ENCODE peak calls at places on chromosomes 12 and 14, in seven cellular contexts. T is HCT116, P is K562, C is H1, B is Panc1, I is GM12878, G is SK-N-SH. Z is an unnamed sample.

GRCh38 chr12:6725350-6725749 is 1.5 kb downstream of the COPS7A start:
- DNase-seq in G (no peak), T (no peak), B (no peak), I (no peak), C (no peak), P (no peak), Z (no peak)

GRCh38 chr12:117897379-117898161 is 71.2 kb downstream of the KSR2 start:
- DNase-seq in B (no peak), G (no peak), T (no peak), P (no peak), C (no peak), I (peak; percentile 57), Z (no peak)

GRCh38 chr12:131944601-131945251 is 5.0 kb upstream of the EP400 start:
- DNase-seq in P (peak; percentile 19), C (no peak), B (no peak), G (peak; percentile 40), T (no peak), I (no peak), Z (no peak)

GRCh38 chr14:23408307-23408630 is 196 bp upstream of the MYH6 start:
- DNase-seq in I (no peak), C (no peak), B (no peak), G (no peak), P (no peak), T (no peak), Z (no peak)

GRCh38 chr14:101709962-101710891 is 51.3 kb upstream of the PPP2R5C start:
- DNase-seq in I (no peak), T (peak; percentile 24), B (no peak), G (no peak), P (peak; percentile 84), C (no peak), Z (peak; percentile 39)

GRCh38 chr12:114476159-114476558 is 70.2 kb upstream of the TBX5 start:
- DNase-seq in G (peak; percentile 44), P (peak; percentile 19), C (no peak), I (no peak), T (peak; percentile 13), B (no peak), Z (peak; percentile 40)

GRCh38 chr14:89269404-89269803 is 147.6 kb downstream of the FOXN3 start:
- DNase-seq in T (no peak), I (no peak), C (no peak), G (no peak), P (no peak), B (no peak), Z (peak; percentile 49)

GRCh38 chr12:87413784-87414183 is 615.4 kb downstream of the C12orf50 start:
- DNase-seq in G (peak; percentile 23), B (no peak), P (no peak), I (no peak), T (no peak), C (no peak), Z (no peak)

GRCh38 chr12:83474369-83474768 is 787.7 kb downstream of the TMTC2 start:
- DNase-seq in T (no peak), G (no peak), C (no peak), I (no peak), P (no peak), B (no peak), Z (no peak)

GRCh38 chr14:89702151-89702936 is 252.2 kb downstream of the EFCAB11 start:
- DNase-seq in P (no peak), I (no peak), T (no peak), G (no peak), C (no peak), B (no peak), Z (no peak)

GRCh38 chr12:117421987-117422386 is 60.6 kb upstream of the NOS1 start:
- DNase-seq in C (no peak), B (no peak), T (no peak), G (no peak), I (no peak), P (no peak), Z (no peak)

GRCh38 chr12:58443273-58443980 is 476.9 kb downstream of the LRIG3 start:
- DNase-seq in B (no peak), G (peak; percentile 5), I (no peak), T (peak; percentile 40), P (no peak), C (peak; percentile 52), Z (peak; percentile 28)

GRCh38 chr12:17079251-17079909 is 473.4 kb upstream of the LMO3 start:
- DNase-seq in G (no peak), I (no peak), T (no peak), C (no peak), P (no peak), B (no peak), Z (peak; percentile 1)

GRCh38 chr12:122848471-122849351 is 13.5 kb downstream of the HIP1R start:
- DNase-seq in B (no peak), I (no peak), C (no peak), T (no peak), P (no peak), G (no peak), Z (no peak)

GRCh38 chr12:2891240-2892053 is 756 bp downstream of the TULP3 start:
- DNase-seq in C (no peak), I (no peak), G (peak; percentile 68), P (peak; percentile 19), T (no peak), B (no peak), Z (peak; percentile 35)

GRCh38 chr14:97719931-97720330 is 922.7 kb downstream of the VRK1 start:
- DNase-seq in C (no peak), T (no peak), I (no peak), G (no peak), B (no peak), P (no peak), Z (no peak)

GRCh38 chr14:53695692-53696091 is 260.9 kb downstream of the BMP4 start:
- DNase-seq in C (no peak), B (no peak), T (no peak), G (no peak), I (no peak), P (no peak), Z (no peak)

GRCh38 chr12:121933522-121934317 is 15.3 kb downstream of the CFAP251 start:
- DNase-seq in B (no peak), C (no peak), G (no peak), I (no peak), P (peak; percentile 93), T (no peak), Z (no peak)

GRCh38 chr12:92859650-92860386 is 69.3 kb downstream of the EEA1 start:
- DNase-seq in T (no peak), I (no peak), P (no peak), G (no peak), B (no peak), C (no peak), Z (no peak)

GRCh38 chr14:56247495-56248087 is 129.4 kb downstream of the PELI2 start:
- DNase-seq in G (no peak), C (no peak), B (no peak), I (no peak), P (no peak), T (peak; percentile 4), Z (peak; percentile 12)

GRCh38 chr12:49950310-49951251 is at the start of gene AQP2:
- DNase-seq in T (no peak), I (no peak), C (no peak), B (no peak), G (peak; percentile 64), P (no peak), Z (no peak)

GRCh38 chr12:1842905-1843640 is 22.7 kb downstream of the LRTM2 start:
- DNase-seq in T (no peak), B (no peak), C (peak; percentile 45), G (no peak), P (no peak), I (no peak), Z (no peak)

GRCh38 chr12:121916719-121917118 is 1.7 kb upstream of the CFAP251 start:
- DNase-seq in G (peak; percentile 34), T (no peak), C (no peak), B (no peak), I (no peak), P (no peak), Z (no peak)

DNA sequence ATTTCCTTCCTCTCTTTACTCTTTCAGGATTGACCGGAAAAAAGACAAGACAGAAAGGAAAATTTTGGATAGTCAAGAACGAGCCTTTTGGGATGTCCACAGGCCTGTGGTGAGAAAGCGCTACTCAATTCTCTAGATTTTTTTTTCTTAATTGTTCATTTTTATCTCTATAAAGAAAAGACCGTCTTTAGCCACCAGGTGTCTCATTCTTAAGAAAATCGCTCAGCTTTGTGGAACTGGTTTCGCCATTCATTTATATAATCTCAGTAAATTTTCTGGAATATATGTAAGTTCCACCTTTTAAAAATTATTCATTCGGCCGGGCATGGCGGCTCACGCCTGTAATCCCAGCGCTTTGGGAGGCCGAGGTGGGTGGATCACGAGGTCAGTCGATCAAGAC is 421.1 kb downstream of the DPF3 start:
- DNase-seq in I (no peak), G (no peak), P (no peak), C (no peak), B (no peak), T (peak; percentile 4), Z (no peak)
- TF ChIP-seq SIN3A in I (no peak), G (no peak), P (no peak), C (no peak), B (no peak), T (no peak), Z (no peak)

DNA sequence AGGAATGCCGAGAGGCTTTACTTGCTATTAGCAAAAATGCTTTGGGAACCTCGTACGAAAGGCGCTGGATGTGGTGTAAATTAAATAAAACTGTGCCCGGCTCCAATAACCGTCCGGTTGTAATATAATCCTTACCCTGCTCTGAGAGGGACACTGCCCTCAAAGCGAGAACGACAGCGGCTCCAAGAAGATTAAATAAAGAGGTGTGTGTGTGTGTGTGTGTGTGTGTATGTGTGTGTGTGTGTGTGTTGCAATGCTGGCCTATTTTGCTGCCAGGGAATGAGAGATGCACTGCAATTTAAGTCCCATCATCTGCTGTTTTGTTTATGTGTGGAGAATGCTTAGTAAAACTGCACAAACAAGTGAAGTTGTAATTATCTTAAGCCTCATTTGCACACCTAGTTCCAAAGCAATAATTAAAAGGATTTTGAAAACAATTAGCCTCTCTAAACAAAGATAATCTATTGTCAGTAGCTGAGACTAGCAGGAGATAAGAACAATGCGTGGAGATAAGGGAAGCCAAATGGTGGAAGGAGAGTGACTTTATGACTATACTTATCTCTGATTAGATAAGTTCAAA is 1.2 kb upstream of the SIX1 start:
- DNase-seq in B (no peak), P (no peak), C (no peak), T (no peak), I (no peak), G (no peak), Z (no peak)
- TF ChIP-seq SIN3A in B (no peak), P (no peak), C (no peak), T (no peak), I (no peak), G (no peak), Z (no peak)

GRCh38 chr14:104298458-104298857 is 160.1 kb downstream of the KIF26A start:
- DNase-seq in I (no peak), G (no peak), C (no peak), B (no peak), P (no peak), T (no peak), Z (no peak)
- TF ChIP-seq SIN3A in I (no peak), G (no peak), C (no peak), B (no peak), P (no peak), T (no peak), Z (no peak)

GRCh38 chr12:102965281-102966155 is 8.0 kb downstream of the ASCL1 start:
- DNase-seq in T (no peak), P (no peak), B (no peak), I (no peak), C (peak; percentile 55), G (peak; percentile 61), Z (no peak)
- TF ChIP-seq SIN3A in T (no peak), P (no peak), B (no peak), I (no peak), C (no peak), G (no peak), Z (no peak)

GRCh38 chr12:19382111-19382526 is 57.2 kb upstream of the AEBP2 start:
- DNase-seq in T (no peak), G (no peak), I (peak; percentile 46), C (no peak), P (no peak), B (no peak), Z (peak; percentile 9)
- TF ChIP-seq SIN3A in T (no peak), G (no peak), I (no peak), C (no peak), P (no peak), B (no peak), Z (no peak)